ENCODE peak calls at places on chromosome 7, in nine cellular contexts. D is colonic mucosa; F is foreskin fibroblast; U is fibroblast of villous mesenchyme; S is CD8-positive, alpha-beta T cell; C is left ventricle myocardium inferior; M is ascending aorta; K is GM12865; N is CD8-positive, alpha-beta memory T cell. Y is an unnamed sample.

GRCh38 chr7:104921596-104921995 is 92.4 kb upstream of the KMT2E start:
- DNase-seq in D (no peak), M (no peak), C (no peak), S (no peak), F (no peak), K (no peak), N (no peak), U (no peak), Y (no peak)

GRCh38 chr7:155860461-155860839 is 48.2 kb upstream of the SHH start:
- DNase-seq in C (no peak), S (no peak), U (no peak), D (peak), N (no peak), K (no peak), M (peak), F (no peak), Y (no peak)

GRCh38 chr7:90720970-90721768 is 125.0 kb downstream of the CDK14 start:
- DNase-seq in K (no peak), C (no peak), S (no peak), N (no peak), D (peak), U (peak), M (no peak), F (peak), Y (no peak)

GRCh38 chr7:68476966-68477365 is 1121.3 kb upstream of the AUTS2 start:
- DNase-seq in C (no peak), K (no peak), N (no peak), F (no peak), M (no peak), S (no peak), U (no peak), D (no peak), Y (no peak)

GRCh38 chr7:158536871-158537865 is 50.5 kb downstream of the PTPRN2 start:
- DNase-seq in K (no peak), F (no peak), D (no peak), M (no peak), N (no peak), S (no peak), C (no peak), U (no peak), Y (no peak)

GRCh38 chr7:116534790-116535189 is 10.0 kb downstream of the CAV1 start:
- DNase-seq in M (no peak), F (peak), N (no peak), C (no peak), D (no peak), K (no peak), S (no peak), U (peak), Y (no peak)

GRCh38 chr7:50141854-50142253 is 48.8 kb upstream of the ZPBP start:
- DNase-seq in M (no peak), S (no peak), C (no peak), N (no peak), F (no peak), K (no peak), U (no peak), D (no peak), Y (no peak)

GRCh38 chr7:78489851-78490250 is 691.3 kb downstream of the PHTF2 start:
- DNase-seq in N (no peak), F (peak), D (no peak), S (no peak), M (no peak), C (no peak), K (no peak), U (peak), Y (no peak)

GRCh38 chr7:131895541-131896173 is 339.2 kb upstream of the PODXL start:
- DNase-seq in D (no peak), S (no peak), M (peak), N (no peak), U (peak), C (no peak), F (peak), K (no peak), Y (no peak)
- H3K4me3 ChIP-seq in D (no peak), S (no peak), M (no peak), N (no peak), U (no peak), C (no peak), F (no peak), K (no peak), Y (no peak)

DNA sequence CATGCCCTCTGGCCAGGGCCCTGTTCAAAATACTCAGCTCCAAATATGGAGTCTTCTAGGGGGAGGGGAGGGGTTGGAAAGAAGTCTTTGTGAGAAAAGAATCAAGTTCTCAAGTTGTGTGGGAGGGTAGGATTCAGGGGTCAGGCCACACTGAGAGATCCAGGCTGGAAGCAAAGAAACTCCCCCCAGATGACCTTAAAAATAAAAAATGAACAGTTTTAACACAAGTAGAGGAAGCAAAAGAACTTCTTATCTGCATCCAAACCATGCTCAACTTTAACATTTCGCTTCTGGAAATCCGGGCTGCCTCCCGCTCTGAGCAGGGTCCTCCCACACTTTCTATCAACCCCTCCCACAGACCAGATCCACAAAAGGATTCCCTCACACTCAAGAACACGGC is 44.1 kb downstream of the CYTH3 start:
- DNase-seq in C (no peak), U (peak), D (no peak), K (no peak), N (no peak), F (peak), M (no peak), S (no peak), Y (peak)
- H3K4me3 ChIP-seq in C (peak), U (peak), D (peak), K (no peak), N (no peak), F (peak), M (peak), S (no peak), Y (no peak)

DNA sequence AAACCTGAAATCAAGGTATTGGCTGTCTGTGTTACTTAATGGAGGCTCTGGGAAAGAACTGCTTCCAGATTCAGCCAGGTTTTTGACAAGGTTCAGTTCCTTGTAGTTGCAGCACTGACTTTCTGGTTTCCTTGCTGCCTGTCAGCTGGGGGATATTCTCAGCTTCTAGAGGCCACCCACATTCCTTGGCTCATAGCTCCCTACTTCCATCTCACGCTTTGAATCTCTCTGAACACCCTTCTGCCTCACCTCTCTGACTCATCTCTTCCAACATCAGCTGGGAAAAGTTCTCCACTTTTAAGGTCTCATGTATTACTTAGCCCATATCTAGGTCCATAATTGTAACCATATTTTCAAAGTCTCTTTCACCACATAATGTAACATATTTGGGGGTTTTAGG is 22.9 kb upstream of the GPR22 start:
- DNase-seq in U (no peak), M (no peak), K (no peak), C (no peak), F (peak), N (no peak), S (no peak), D (no peak), Y (no peak)
- H3K4me3 ChIP-seq in U (no peak), M (no peak), K (no peak), C (no peak), F (no peak), N (no peak), S (no peak), D (no peak), Y (no peak)

DNA sequence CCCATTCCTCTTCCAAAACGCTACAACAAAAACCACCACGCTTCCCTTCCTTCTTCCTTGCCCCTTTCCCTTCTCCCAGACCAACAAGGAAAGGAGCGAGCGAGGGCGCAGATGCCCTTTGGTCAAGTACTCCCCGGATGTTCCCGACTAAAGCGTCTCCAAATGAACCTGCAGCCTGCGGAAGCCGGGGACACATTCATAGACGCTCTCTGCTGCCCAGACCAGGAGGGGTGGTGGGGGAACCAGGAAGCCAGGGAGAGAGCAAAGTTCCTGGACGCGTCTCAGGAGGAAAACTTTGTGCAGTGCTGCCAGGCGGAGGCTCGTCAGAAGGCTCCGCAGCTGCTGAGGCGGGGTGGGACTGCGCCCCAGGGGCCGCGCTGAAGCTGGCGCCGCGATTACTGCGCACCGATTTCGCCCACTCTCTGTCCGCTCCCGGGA is 754 bp downstream of the SEMA3D start:
- DNase-seq in S (no peak), U (peak), D (peak), K (no peak), F (peak), M (peak), N (no peak), C (no peak), Y (peak)
- H3K4me3 ChIP-seq in S (no peak), U (peak), D (peak), K (no peak), F (peak), M (peak), N (no peak), C (peak), Y (peak)

GRCh38 chr7:132611056-132611455 is 34.8 kb upstream of the PLXNA4 start:
- DNase-seq in F (no peak), N (no peak), D (no peak), C (no peak), U (no peak), K (no peak), M (no peak), S (no peak), Y (no peak)

GRCh38 chr7:132613737-132614136 is 37.5 kb upstream of the PLXNA4 start:
- DNase-seq in M (no peak), S (no peak), C (no peak), N (no peak), F (no peak), U (no peak), D (no peak), K (no peak), Y (no peak)

GRCh38 chr7:132618956-132619305 is 42.7 kb upstream of the PLXNA4 start:
- DNase-seq in S (no peak), F (peak), N (no peak), D (no peak), M (no peak), K (no peak), C (no peak), U (peak), Y (no peak)

GRCh38 chr7:132618271-132618955 is 42.1 kb upstream of the PLXNA4 start:
- DNase-seq in C (no peak), U (no peak), D (no peak), S (no peak), M (no peak), K (no peak), N (no peak), F (no peak), Y (peak)

GRCh38 chr7:132614428-132615076 is 38.3 kb upstream of the PLXNA4 start:
- DNase-seq in S (no peak), N (no peak), M (peak), D (peak), C (peak), F (peak), U (peak), K (no peak), Y (peak)
- H3K4me3 ChIP-seq in S (no peak), N (no peak), M (peak), D (no peak), C (peak), F (peak), U (peak), K (no peak), Y (peak)

GRCh38 chr7:101950450-101951119 is 133.2 kb downstream of the CUX1 start:
- DNase-seq in S (no peak), D (no peak), U (peak), N (no peak), K (no peak), M (no peak), F (peak), C (no peak), Y (peak)

GRCh38 chr7:101948650-101949049 is 131.2 kb downstream of the CUX1 start:
- DNase-seq in K (no peak), M (no peak), N (no peak), C (no peak), F (no peak), S (no peak), D (no peak), U (no peak), Y (no peak)

GRCh38 chr7:101944611-101945010 is 127.2 kb downstream of the CUX1 start:
- DNase-seq in K (no peak), N (no peak), U (no peak), C (no peak), F (no peak), M (no peak), D (no peak), S (no peak), Y (no peak)

GRCh38 chr7:101945034-101945758 is 127.8 kb downstream of the CUX1 start:
- DNase-seq in U (no peak), M (no peak), S (no peak), N (no peak), F (no peak), K (no peak), C (peak), D (no peak), Y (no peak)

GRCh38 chr7:101947899-101948298 is 130.5 kb downstream of the CUX1 start:
- DNase-seq in S (no peak), K (no peak), M (peak), N (no peak), F (no peak), U (peak), D (no peak), C (peak), Y (no peak)
- H3K4me3 ChIP-seq in S (no peak), K (no peak), M (peak), N (no peak), F (no peak), U (no peak), D (no peak), C (peak), Y (no peak)

GRCh38 chr7:945556-946255 is 8.8 kb downstream of the ADAP1 start:
- DNase-seq in U (no peak), M (peak), S (no peak), N (no peak), C (no peak), K (no peak), D (peak), F (no peak), Y (peak)
- H3K4me3 ChIP-seq in U (no peak), M (no peak), S (no peak), N (no peak), C (no peak), K (no peak), D (peak), F (no peak), Y (no peak)

GRCh38 chr7:2699289-2699620 is 11.3 kb downstream of the AMZ1 start:
- DNase-seq in C (no peak), F (no peak), M (no peak), U (no peak), D (no peak), S (no peak), N (no peak), K (no peak), Y (peak)

GRCh38 chr7:2701832-2702593 is 14.0 kb downstream of the AMZ1 start:
- DNase-seq in C (peak), F (peak), N (no peak), U (peak), D (no peak), S (no peak), M (peak), K (no peak), Y (no peak)

GRCh38 chr7:2700141-2700850 is 12.3 kb downstream of the AMZ1 start:
- DNase-seq in S (no peak), C (no peak), N (no peak), K (no peak), M (no peak), F (no peak), U (no peak), D (no peak), Y (peak)

GRCh38 chr7:2701406-2701805 is 13.4 kb downstream of the AMZ1 start:
- DNase-seq in F (no peak), C (no peak), N (no peak), M (no peak), U (no peak), S (no peak), D (no peak), K (no peak), Y (peak)

GRCh38 chr7:2698581-2699288 is 10.7 kb downstream of the AMZ1 start:
- DNase-seq in U (no peak), S (peak), K (peak), M (no peak), C (no peak), D (no peak), N (peak), F (no peak), Y (no peak)
- H3K4me3 ChIP-seq in U (no peak), S (peak), K (peak), M (no peak), C (no peak), D (no peak), N (no peak), F (no peak), Y (no peak)

GRCh38 chr7:106205621-106206222 is 79.1 kb downstream of the NAMPT start:
- DNase-seq in M (no peak), U (peak), N (no peak), C (no peak), K (peak), D (no peak), F (peak), S (no peak), Y (no peak)
- H3K4me3 ChIP-seq in M (no peak), U (no peak), N (no peak), C (no peak), K (no peak), D (no peak), F (no peak), S (no peak), Y (no peak)

GRCh38 chr7:146116452-146117219 is at the start of gene CNTNAP2:
- DNase-seq in U (no peak), N (no peak), C (peak), K (no peak), M (no peak), D (no peak), S (no peak), F (no peak), Y (peak)
- H3K4me3 ChIP-seq in U (peak), N (no peak), C (peak), K (no peak), M (peak), D (peak), S (no peak), F (peak), Y (peak)

Y was measured in H7.